ENCODE peak calls at places on chromosomes 4 and X, in four cellular contexts. One of them, this sample, is unnamed.

GRCh38 chrX:118373538-118373937 is 27.6 kb downstream of the WDR44 start:
- DNase-seq in fibroblast of mammary gland: no peak
- DNase-seq in OCI-LY7: no peak
- DNase-seq in right atrium auricular region: no peak
- DNase-seq in this sample: no peak

GRCh38 chrX:19046343-19047215 is 62.7 kb upstream of the PHKA2 start:
- DNase-seq in right atrium auricular region: no peak
- DNase-seq in OCI-LY7: no peak
- DNase-seq in fibroblast of mammary gland: peak
- DNase-seq in this sample: peak

GRCh38 chr4:132572210-132572609 is 576.9 kb upstream of the PCDH10 start:
- DNase-seq in fibroblast of mammary gland: no peak
- DNase-seq in OCI-LY7: no peak
- DNase-seq in right atrium auricular region: no peak
- DNase-seq in this sample: peak

GRCh38 chrX:70433848-70434351 is 10.7 kb upstream of the DLG3 start:
- DNase-seq in right atrium auricular region: peak
- DNase-seq in fibroblast of mammary gland: peak
- DNase-seq in OCI-LY7: peak
- DNase-seq in this sample: peak

GRCh38 chr4:86975927-86976326 is 41.1 kb downstream of the AFF1 start:
- DNase-seq in right atrium auricular region: no peak
- DNase-seq in fibroblast of mammary gland: no peak
- DNase-seq in OCI-LY7: no peak
- DNase-seq in this sample: no peak

GRCh38 chr4:86675548-86675947 is 81.4 kb downstream of the PTPN13 start:
- DNase-seq in fibroblast of mammary gland: no peak
- DNase-seq in right atrium auricular region: no peak
- DNase-seq in OCI-LY7: no peak
- DNase-seq in this sample: no peak

GRCh38 chrX:11064851-11065600 is 46.1 kb upstream of the HCCS start:
- DNase-seq in OCI-LY7: no peak
- DNase-seq in fibroblast of mammary gland: peak
- DNase-seq in right atrium auricular region: no peak
- DNase-seq in this sample: peak

GRCh38 chr4:133474511-133474910 is 325.4 kb downstream of the PCDH10 start:
- DNase-seq in fibroblast of mammary gland: no peak
- DNase-seq in OCI-LY7: no peak
- DNase-seq in right atrium auricular region: no peak
- DNase-seq in this sample: no peak

GRCh38 chr4:182894681-182895275 is 22.4 kb downstream of the DCTD start:
- DNase-seq in right atrium auricular region: peak
- DNase-seq in OCI-LY7: no peak
- DNase-seq in fibroblast of mammary gland: no peak
- DNase-seq in this sample: no peak

GRCh38 chr4:16129336-16129735 is 45.5 kb upstream of the PROM1 start:
- DNase-seq in fibroblast of mammary gland: no peak
- DNase-seq in OCI-LY7: no peak
- DNase-seq in right atrium auricular region: no peak
- DNase-seq in this sample: no peak

GRCh38 chr4:7766086-7766485 is 173.6 kb downstream of the AFAP1 start:
- DNase-seq in fibroblast of mammary gland: no peak
- DNase-seq in OCI-LY7: no peak
- DNase-seq in right atrium auricular region: no peak
- DNase-seq in this sample: no peak

GRCh38 chr4:39466747-39467146 is 7.9 kb downstream of the LIAS start:
- DNase-seq in fibroblast of mammary gland: no peak
- DNase-seq in OCI-LY7: no peak
- DNase-seq in right atrium auricular region: no peak
- DNase-seq in this sample: peak

GRCh38 chrX:112211459-112211858 is 128.9 kb upstream of the TRPC5 start:
- DNase-seq in fibroblast of mammary gland: no peak
- DNase-seq in OCI-LY7: no peak
- DNase-seq in right atrium auricular region: no peak
- DNase-seq in this sample: no peak

GRCh38 chr4:1048781-1049590 is 37.6 kb downstream of the FGFRL1 start:
- DNase-seq in OCI-LY7: no peak
- DNase-seq in fibroblast of mammary gland: no peak
- DNase-seq in right atrium auricular region: no peak
- DNase-seq in this sample: no peak

GRCh38 chrX:124699876-124700275 is 353.5 kb downstream of the SH2D1A start:
- DNase-seq in fibroblast of mammary gland: no peak
- DNase-seq in right atrium auricular region: no peak
- DNase-seq in OCI-LY7: no peak
- DNase-seq in this sample: no peak

GRCh38 chrX:49192722-49193328 is 6.7 kb upstream of the PRICKLE3 start:
- DNase-seq in fibroblast of mammary gland: peak
- DNase-seq in OCI-LY7: peak
- DNase-seq in right atrium auricular region: no peak
- DNase-seq in this sample: peak

GRCh38 chr4:1469596-1470392 is 63.6 kb upstream of the NKX1-1 start:
- DNase-seq in OCI-LY7: no peak
- DNase-seq in fibroblast of mammary gland: no peak
- DNase-seq in right atrium auricular region: no peak
- DNase-seq in this sample: no peak

GRCh38 chr4:61220556-61220955 is 20.4 kb downstream of the ADGRL3 start:
- DNase-seq in OCI-LY7: no peak
- DNase-seq in right atrium auricular region: no peak
- DNase-seq in fibroblast of mammary gland: no peak
- DNase-seq in this sample: no peak

GRCh38 chr4:174058846-174059245 is 224.6 kb downstream of the FBXO8 start:
- DNase-seq in fibroblast of mammary gland: peak
- DNase-seq in OCI-LY7: no peak
- DNase-seq in right atrium auricular region: no peak
- DNase-seq in this sample: peak

GRCh38 chrX:1358793-1359476 is 22.4 kb downstream of the IL3RA start:
- DNase-seq in fibroblast of mammary gland: no peak
- DNase-seq in right atrium auricular region: no peak
- DNase-seq in OCI-LY7: no peak
- DNase-seq in this sample: no peak

GRCh38 chr4:57055873-57056272 is 54.3 kb downstream of the IGFBP7 start:
- DNase-seq in fibroblast of mammary gland: no peak
- DNase-seq in OCI-LY7: no peak
- DNase-seq in right atrium auricular region: peak
- DNase-seq in this sample: peak

GRCh38 chrX:75603833-75604232 is 81.0 kb upstream of the ZDHHC15 start:
- DNase-seq in right atrium auricular region: no peak
- DNase-seq in OCI-LY7: peak
- DNase-seq in fibroblast of mammary gland: peak
- DNase-seq in this sample: peak

GRCh38 chr4:188372856-188373255 is 233.6 kb downstream of the TRIML1 start:
- DNase-seq in right atrium auricular region: no peak
- DNase-seq in OCI-LY7: no peak
- DNase-seq in fibroblast of mammary gland: peak
- DNase-seq in this sample: no peak

GRCh38 chr4:6258026-6258360 is 11.7 kb upstream of the WFS1 start:
- DNase-seq in OCI-LY7: no peak
- DNase-seq in right atrium auricular region: no peak
- DNase-seq in fibroblast of mammary gland: no peak
- DNase-seq in this sample: no peak

GRCh38 chrX:66176134-66176533 is 12.1 kb downstream of the HEPH start:
- DNase-seq in right atrium auricular region: no peak
- DNase-seq in OCI-LY7: no peak
- DNase-seq in fibroblast of mammary gland: no peak
- DNase-seq in this sample: peak

GRCh38 chr4:151107063-151107462 is 7.6 kb downstream of the RPS3A start:
- DNase-seq in OCI-LY7: no peak
- DNase-seq in fibroblast of mammary gland: no peak
- DNase-seq in right atrium auricular region: no peak
- DNase-seq in this sample: no peak

GRCh38 chr4:151105454-151106032 is 6.1 kb downstream of the RPS3A start:
- DNase-seq in right atrium auricular region: no peak
- DNase-seq in OCI-LY7: no peak
- DNase-seq in fibroblast of mammary gland: no peak
- DNase-seq in this sample: no peak

GRCh38 chr4:151114986-151115385 is 15.6 kb downstream of the RPS3A start:
- DNase-seq in right atrium auricular region: no peak
- DNase-seq in fibroblast of mammary gland: peak
- DNase-seq in OCI-LY7: no peak
- DNase-seq in this sample: peak

GRCh38 chr4:151114338-151114737 is 14.9 kb downstream of the RPS3A start:
- DNase-seq in OCI-LY7: no peak
- DNase-seq in fibroblast of mammary gland: no peak
- DNase-seq in right atrium auricular region: no peak
- DNase-seq in this sample: no peak

DNA sequence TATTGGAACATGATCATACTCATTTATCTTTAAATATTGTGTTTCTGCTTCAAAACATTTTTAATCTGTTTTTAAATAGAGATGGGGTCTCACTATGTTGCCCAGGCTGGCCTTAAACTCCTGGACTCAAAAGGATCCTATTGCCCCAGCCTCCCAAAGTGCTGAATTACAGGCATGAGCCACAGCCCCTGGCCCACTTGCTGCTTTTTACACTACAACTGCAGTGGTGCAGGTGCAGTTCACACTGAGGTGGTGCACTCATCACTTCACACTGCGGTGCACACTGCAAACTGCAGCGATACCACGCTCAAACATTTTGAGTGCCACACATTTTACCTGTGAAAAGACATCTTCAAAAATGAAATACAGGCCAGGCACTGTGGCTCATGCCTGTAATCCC is 10.8 kb downstream of the RPS3A start:
- DNase-seq in right atrium auricular region: no peak
- DNase-seq in fibroblast of mammary gland: no peak
- DNase-seq in OCI-LY7: no peak
- DNase-seq in this sample: no peak
- H3K4me3 ChIP-seq in right atrium auricular region: no peak
- H3K4me3 ChIP-seq in fibroblast of mammary gland: no peak
- H3K4me3 ChIP-seq in OCI-LY7: no peak
- H3K4me3 ChIP-seq in this sample: no peak

GRCh38 chr4:184801781-184802180 is 24.0 kb downstream of the ACSL1 start:
- DNase-seq in OCI-LY7: no peak
- DNase-seq in right atrium auricular region: no peak
- DNase-seq in fibroblast of mammary gland: peak
- DNase-seq in this sample: peak

GRCh38 chr4:184803884-184804283 is 21.9 kb downstream of the ACSL1 start:
- DNase-seq in OCI-LY7: no peak
- DNase-seq in right atrium auricular region: no peak
- DNase-seq in fibroblast of mammary gland: no peak
- DNase-seq in this sample: no peak

GRCh38 chr4:184804621-184805020 is 21.1 kb downstream of the ACSL1 start:
- DNase-seq in fibroblast of mammary gland: no peak
- DNase-seq in right atrium auricular region: peak
- DNase-seq in OCI-LY7: no peak
- DNase-seq in this sample: no peak

GRCh38 chr4:184802203-184803015 is 23.4 kb downstream of the ACSL1 start:
- DNase-seq in fibroblast of mammary gland: peak
- DNase-seq in OCI-LY7: no peak
- DNase-seq in right atrium auricular region: no peak
- DNase-seq in this sample: peak

GRCh38 chr4:184803133-184803532 is 22.6 kb downstream of the ACSL1 start:
- DNase-seq in OCI-LY7: no peak
- DNase-seq in fibroblast of mammary gland: no peak
- DNase-seq in right atrium auricular region: no peak
- DNase-seq in this sample: no peak
- TF ChIP-seq CTCF in OCI-LY7: no peak
- TF ChIP-seq CTCF in fibroblast of mammary gland: no peak
- TF ChIP-seq CTCF in right atrium auricular region: no peak
- TF ChIP-seq CTCF in this sample: no peak

GRCh38 chrX:155768036-155768769 is 112.9 kb upstream of the VAMP7 start:
- DNase-seq in right atrium auricular region: no peak
- DNase-seq in OCI-LY7: no peak
- DNase-seq in fibroblast of mammary gland: peak
- DNase-seq in this sample: peak
- H3K4me3 ChIP-seq in right atrium auricular region: peak
- H3K4me3 ChIP-seq in OCI-LY7: no peak
- H3K4me3 ChIP-seq in fibroblast of mammary gland: peak
- H3K4me3 ChIP-seq in this sample: peak

GRCh38 chrX:131068945-131069719 is 11.0 kb downstream of the ARHGAP36 start:
- DNase-seq in fibroblast of mammary gland: peak
- DNase-seq in right atrium auricular region: no peak
- DNase-seq in OCI-LY7: no peak
- DNase-seq in this sample: peak
- TF ChIP-seq CTCF in fibroblast of mammary gland: peak
- TF ChIP-seq CTCF in right atrium auricular region: peak
- TF ChIP-seq CTCF in OCI-LY7: no peak
- TF ChIP-seq CTCF in this sample: peak

GRCh38 chr4:8862334-8862733 is 9.3 kb downstream of the HMX1 start:
- DNase-seq in fibroblast of mammary gland: no peak
- DNase-seq in right atrium auricular region: no peak
- DNase-seq in OCI-LY7: no peak
- DNase-seq in this sample: no peak
- H3K4me3 ChIP-seq in fibroblast of mammary gland: no peak
- H3K4me3 ChIP-seq in right atrium auricular region: no peak
- H3K4me3 ChIP-seq in OCI-LY7: no peak
- H3K4me3 ChIP-seq in this sample: no peak